ENCODE peak calls at places on chromosomes 7 and 10, in nine cellular contexts. C is lower leg skin, J is non-pigmented ciliary epithelial cell, G is GF-D8, F is GM12891, D is pulmonary artery endothelial cell, B is hepatic stellate cell, W is AG04449, K is ELR. H is an unnamed sample.

GRCh38 chr10:132403511-132404168 is 6.6 kb downstream of the PWWP2B start:
- DNase-seq in C (no peak), J (no peak), G (no peak), F (no peak), D (no peak), B (no peak), W (no peak), K (no peak), H (no peak)

GRCh38 chr10:87817873-87818504 is at the start of gene ATAD1:
- DNase-seq in C (peak), J (no peak), G (peak), F (peak), D (peak), B (peak), W (peak), K (peak), H (peak)

GRCh38 chr10:59047957-59048618 is 128.4 kb upstream of the PHYHIPL start:
- DNase-seq in C (no peak), J (no peak), G (no peak), F (no peak), D (no peak), B (no peak), W (no peak), K (no peak), H (no peak)

GRCh38 chr10:131871673-131872005 is 29.2 kb upstream of the PPP2R2D start:
- DNase-seq in C (no peak), J (no peak), G (no peak), F (no peak), D (no peak), B (no peak), W (no peak), K (no peak), H (no peak)

GRCh38 chr7:132519936-132520335 is 56.3 kb downstream of the PLXNA4 start:
- DNase-seq in C (peak), J (no peak), G (no peak), F (no peak), D (no peak), B (no peak), W (no peak), K (no peak), H (no peak)

GRCh38 chr10:93917814-93918213 is 24.0 kb downstream of the SLC35G1 start:
- DNase-seq in C (no peak), J (no peak), G (no peak), F (no peak), D (no peak), B (no peak), W (no peak), K (no peak), H (no peak)

GRCh38 chr10:8181496-8182174 is 127.1 kb downstream of the GATA3 start:
- DNase-seq in C (no peak), J (no peak), G (no peak), F (no peak), D (no peak), B (no peak), W (no peak), K (no peak), H (no peak)

GRCh38 chr10:106661767-106662140 is 502.8 kb downstream of the SORCS1 start:
- DNase-seq in C (no peak), J (no peak), G (no peak), F (no peak), D (no peak), B (no peak), W (no peak), K (no peak), H (no peak)

GRCh38 chr7:41882271-41882670 is 179.4 kb upstream of the INHBA start:
- DNase-seq in C (no peak), J (no peak), G (no peak), F (no peak), D (no peak), B (no peak), W (no peak), K (no peak), H (no peak)

GRCh38 chr10:114009281-114009996 is 34.2 kb upstream of the ADRB1 start:
- DNase-seq in C (no peak), J (no peak), G (no peak), F (no peak), D (no peak), B (no peak), W (no peak), K (peak), H (no peak)

GRCh38 chr7:910441-910861 is 34.1 kb downstream of the GET4 start:
- DNase-seq in C (no peak), J (no peak), G (no peak), F (no peak), D (no peak), B (no peak), W (no peak), K (no peak), H (no peak)

GRCh38 chr10:94403823-94404228 is 1.5 kb downstream of the TBC1D12 start:
- DNase-seq in C (no peak), J (no peak), G (no peak), F (no peak), D (no peak), B (peak), W (no peak), K (no peak), H (no peak)

H was measured in amniotic stem cell.